ENCODE peak calls at places on chromosomes 16 and 17, in four cellular contexts. W, Z, L and Y are unnamed samples.
A peak's percentile ranks its signal among the peaks of the same experiment; 100 is the strongest.

GRCh38 chr16:23514381-23515152 is 4.3 kb upstream of the GGA2 start:
- DNase-seq in W (no peak), Z (no peak), L (peak; percentile 9), Y (no peak)

GRCh38 chr16:26963109-26963508 is 103.6 kb upstream of the C16orf82 start:
- DNase-seq in W (no peak), Z (peak; percentile 2), L (no peak), Y (no peak)

GRCh38 chr17:35373532-35373983 is at the start of gene SLFN11:
- DNase-seq in W (peak; percentile 91), Z (peak; percentile 95), L (peak; percentile 63), Y (peak; percentile 52)

GRCh38 chr17:38322156-38322779 is 21.5 kb downstream of the GPR179 start:
- DNase-seq in W (peak; percentile 64), Z (peak; percentile 62), L (peak; percentile 64), Y (peak; percentile 33)

GRCh38 chr17:82297804-82298537 is 19.4 kb downstream of the CD7 start:
- DNase-seq in W (peak; percentile 88), Z (peak; percentile 96), L (peak; percentile 89), Y (peak; percentile 90)

GRCh38 chr17:40399185-40399584 is 18.5 kb downstream of the TOP2A start:
- DNase-seq in W (no peak), Z (peak; percentile 81), L (no peak), Y (peak; percentile 12)

GRCh38 chr17:42679492-42680330 is 1.9 kb downstream of the CCR10 start:
- DNase-seq in W (peak; percentile 81), Z (peak; percentile 83), L (peak; percentile 63), Y (peak; percentile 57)

GRCh38 chr17:26962255-26963162 is 331.4 kb upstream of the WSB1 start:
- DNase-seq in W (no peak), Z (no peak), L (no peak), Y (no peak)

GRCh38 chr16:3960049-3960809 is 79.7 kb upstream of the CREBBP start:
- DNase-seq in W (no peak), Z (no peak), L (no peak), Y (peak; percentile 31)

GRCh38 chr17:67248291-67248690 is 3.3 kb upstream of the HELZ start:
- DNase-seq in W (no peak), Z (no peak), L (no peak), Y (no peak)

GRCh38 chr16:50506543-50506937 is 41.7 kb upstream of the NKD1 start:
- DNase-seq in W (no peak), Z (no peak), L (no peak), Y (no peak)

GRCh38 chr17:50169121-50169764 is 3.4 kb downstream of the SGCA start:
- DNase-seq in W (peak; percentile 78), Z (peak; percentile 84), L (peak; percentile 48), Y (no peak)

GRCh38 chr16:70419384-70420327 is 19.2 kb downstream of the ST3GAL2 start:
- DNase-seq in W (no peak), Z (no peak), L (no peak), Y (no peak)

GRCh38 chr16:67063008-67063407 is 34.1 kb downstream of the CBFB start:
- DNase-seq in W (no peak), Z (no peak), L (no peak), Y (no peak)

GRCh38 chr17:52140601-52141000 is 17.9 kb downstream of the CA10 start:
- DNase-seq in W (no peak), Z (no peak), L (no peak), Y (no peak)

GRCh38 chr16:84986102-84986501 is 25.2 kb downstream of the ZDHHC7 start:
- DNase-seq in W (no peak), Z (no peak), L (no peak), Y (no peak)

GRCh38 chr17:42797067-42798007 is 1.2 kb downstream of the COA3 start:
- DNase-seq in W (no peak), Z (no peak), L (no peak), Y (no peak)

GRCh38 chr16:72739577-72739976 is 308.4 kb downstream of the ZFHX3 start:
- DNase-seq in W (no peak), Z (peak; percentile 32), L (no peak), Y (no peak)

GRCh38 chr17:51391992-51392654 is 131.8 kb downstream of the UTP18 start:
- DNase-seq in W (no peak), Z (no peak), L (no peak), Y (no peak)

GRCh38 chr17:49090885-49091594 is 41.5 kb upstream of the B4GALNT2 start:
- DNase-seq in W (no peak), Z (no peak), L (no peak), Y (no peak)

GRCh38 chr17:82702161-82702932 is 3.8 kb upstream of the RAB40B start:
- DNase-seq in W (no peak), Z (no peak), L (no peak), Y (no peak)

GRCh38 chr16:8674413-8675022 is at the start of gene ABAT:
- DNase-seq in W (peak; percentile 90), Z (peak; percentile 80), L (peak; percentile 84), Y (peak; percentile 65)

GRCh38 chr16:11302977-11303376 is 21.8 kb upstream of the PRM1 start:
- DNase-seq in W (no peak), Z (no peak), L (no peak), Y (no peak)

GRCh38 chr17:83007504-83008475 is 71.6 kb upstream of the METRNL start:
- DNase-seq in W (no peak), Z (no peak), L (no peak), Y (no peak)

GRCh38 chr17:50657627-50658026 is 22.9 kb downstream of the ABCC3 start:
- DNase-seq in W (no peak), Z (no peak), L (no peak), Y (no peak)

GRCh38 chr16:11914759-11915643 is 755 bp downstream of the GSPT1 start:
- DNase-seq in W (no peak), Z (peak; percentile 37), L (peak; percentile 9), Y (peak; percentile 20)

GRCh38 chr16:14202697-14203096 is 131.6 kb downstream of the MRTFB start:
- DNase-seq in W (no peak), Z (peak; percentile 14), L (no peak), Y (no peak)

GRCh38 chr16:87602005-87602790 is at the start of gene JPH3:
- DNase-seq in W (no peak), Z (no peak), L (no peak), Y (no peak)

GRCh38 chr17:27577124-27577761 is 53.7 kb upstream of the LGALS9 start:
- DNase-seq in W (no peak), Z (peak; percentile 69), L (no peak), Y (peak; percentile 66)

GRCh38 chr16:11431915-11432465 is 86.7 kb downstream of the RMI2 start:
- DNase-seq in W (no peak), Z (peak; percentile 9), L (no peak), Y (no peak)

GRCh38 chr17:77827039-77827438 is 131.5 kb upstream of the TNRC6C start:
- DNase-seq in W (no peak), Z (no peak), L (no peak), Y (no peak)

GRCh38 chr17:48441231-48441711 is 11.3 kb upstream of the SKAP1 start:
- DNase-seq in W (no peak), Z (no peak), L (no peak), Y (no peak)

GRCh38 chr17:40793800-40794199 is 6.0 kb downstream of the KRT28 start:
- DNase-seq in W (no peak), Z (no peak), L (no peak), Y (no peak)

GRCh38 chr16:68548947-68549346 is 9.9 kb downstream of the ZFP90 start:
- DNase-seq in W (no peak), Z (no peak), L (peak; percentile 22), Y (no peak)

GRCh38 chr16:19776565-19776964 is 58.5 kb downstream of the IQCK start:
- DNase-seq in W (no peak), Z (no peak), L (no peak), Y (no peak)

GRCh38 chr17:50345443-50346312 is at the start of gene XYLT2:
- DNase-seq in W (peak; percentile 90), Z (peak; percentile 84), L (peak; percentile 94), Y (peak; percentile 72)

GRCh38 chr17:76054112-76054476 is 18.2 kb downstream of the SRP68 start:
- DNase-seq in W (no peak), Z (no peak), L (no peak), Y (peak; percentile 39)

GRCh38 chr17:48483471-48484131 is 47.2 kb downstream of the HOXB1 start:
- DNase-seq in W (no peak), Z (peak; percentile 83), L (no peak), Y (peak; percentile 92)

GRCh38 chr16:50308237-50308965 is 42.0 kb downstream of the ADCY7 start:
- DNase-seq in W (no peak), Z (no peak), L (no peak), Y (no peak)

DNA sequence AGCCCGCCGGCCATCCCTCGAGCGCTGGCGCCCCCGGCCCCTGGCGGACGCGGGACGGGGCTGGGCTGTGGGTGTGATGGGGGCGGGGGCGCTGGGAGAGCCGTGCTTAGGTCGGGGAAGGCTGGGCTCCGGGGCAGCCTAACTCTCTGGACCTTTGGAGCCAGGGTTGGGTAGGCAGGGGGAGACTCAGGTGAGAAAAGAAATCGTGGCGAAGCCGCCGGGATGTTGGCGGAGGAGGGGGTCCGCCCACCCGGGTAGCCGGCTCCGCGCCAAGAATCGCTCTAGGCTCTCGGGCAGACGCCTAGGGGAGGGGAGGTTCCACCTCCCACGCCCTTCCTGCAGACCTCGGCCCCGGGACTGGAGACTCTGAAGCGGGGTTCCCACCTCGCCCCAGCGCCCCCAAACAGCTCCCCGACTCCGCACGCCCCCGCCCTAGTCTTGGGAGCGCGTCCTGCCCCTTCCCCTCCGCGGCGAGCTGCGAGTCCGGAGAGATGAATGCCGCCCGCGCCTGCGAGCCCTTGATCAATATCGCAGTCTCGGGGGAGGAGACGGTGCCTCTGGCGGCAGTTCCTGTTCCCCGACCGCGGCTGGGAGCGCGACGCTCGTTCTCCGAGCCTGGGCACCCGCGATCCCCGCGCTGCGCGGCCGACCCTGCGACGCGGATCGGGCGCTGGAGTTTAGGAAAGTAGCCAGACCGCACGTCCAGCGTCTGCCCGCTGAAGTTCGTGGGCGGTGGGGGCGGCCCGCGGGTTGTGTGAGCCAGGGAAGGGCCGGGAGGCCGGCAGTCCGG is 658 bp downstream of the CRHR1 start:
- DNase-seq in W (peak; percentile 31), Z (peak; percentile 5), L (no peak), Y (no peak)
- H3K4me3 ChIP-seq in W (peak overlapping the region; percentile 46), Z (no peak overlapping the region), L (peak overlapping the region; percentile 43), Y (peak overlapping the region; percentile 20)

GRCh38 chr17:7560172-7561027 is 1.3 kb upstream of the SENP3 start:
- DNase-seq in W (peak; percentile 69), Z (peak; percentile 68), L (peak; percentile 34), Y (peak; percentile 49)
- TF ChIP-seq CTCF in W (peak; percentile 50), Z (peak; percentile 86), L (no peak), Y (peak; percentile 90)

GRCh38 chr17:15255713-15256454 is 9.2 kb downstream of the PMP22 start:
- DNase-seq in W (no peak), Z (no peak), L (no peak), Y (no peak)

GRCh38 chr17:15261063-15261817 is 3.9 kb downstream of the PMP22 start:
- DNase-seq in W (no peak), Z (peak; percentile 70), L (no peak), Y (peak; percentile 57)

GRCh38 chr17:15258113-15258512 is 7.0 kb downstream of the PMP22 start:
- DNase-seq in W (no peak), Z (no peak), L (no peak), Y (no peak)

GRCh38 chr17:15260376-15261062 is 4.6 kb downstream of the PMP22 start:
- DNase-seq in W (peak; percentile 96), Z (peak; percentile 93), L (peak; percentile 22), Y (peak; percentile 80)

GRCh38 chr17:15257316-15257925 is 7.7 kb downstream of the PMP22 start:
- DNase-seq in W (peak; percentile 74), Z (peak; percentile 90), L (peak; percentile 27), Y (peak; percentile 64)
- H3K4me3 ChIP-seq in W (peak overlapping the region; percentile 30), Z (no peak overlapping the region), L (no peak overlapping the region), Y (no peak overlapping the region)

GRCh38 chr17:16991349-16992009 is 19.6 kb upstream of the TNFRSF13B start:
- DNase-seq in W (peak; percentile 70), Z (peak; percentile 77), L (peak; percentile 64), Y (peak; percentile 63)
- TF ChIP-seq CTCF in W (no peak), Z (peak; percentile 92), L (peak; percentile 73), Y (peak; percentile 92)

GRCh38 chr16:47492428-47493357 is 31.6 kb downstream of the PHKB start:
- DNase-seq in W (peak; percentile 21), Z (peak; percentile 80), L (no peak), Y (peak; percentile 65)
- H3K4me3 ChIP-seq in W (no peak overlapping the region), Z (no peak overlapping the region), L (no peak overlapping the region), Y (no peak overlapping the region)